ENCODE peak calls at places on chromosomes 7 and 10, in four cellular contexts. L, H, R and M are unnamed samples. For H3K4me1, the result is how much of the 10 kb centered on the place peaks cover.

GRCh38 chr7:31935115-31935514 is 135.1 kb downstream of the PDE1C start:
- DNase-seq in H (peak), L (no peak), R (no peak), M (no peak)

GRCh38 chr10:28177944-28178637 is 124.8 kb downstream of the MPP7 start:
- DNase-seq in L (no peak), R (no peak), H (no peak), M (no peak)

GRCh38 chr7:96331233-96331632 is 9.3 kb upstream of the SLC25A13 start:
- DNase-seq in R (peak), H (peak), L (no peak), M (no peak)

GRCh38 chr10:3139135-3139910 is 33.3 kb downstream of the PITRM1 start:
- DNase-seq in R (no peak), L (peak), H (no peak), M (no peak)

GRCh38 chr7:99618726-99619125 is 2.0 kb downstream of the ZSCAN25 start:
- DNase-seq in R (peak), L (peak), H (peak), M (no peak)

GRCh38 chr7:149790146-149790548 is 16.8 kb upstream of the ZNF467 start:
- DNase-seq in L (no peak), R (peak), H (no peak), M (no peak)

GRCh38 chr7:87420173-87420572 is 55.3 kb downstream of the ABCB4 start:
- DNase-seq in L (no peak), R (no peak), H (no peak), M (peak)

GRCh38 chr10:75904499-75905283 is 473.3 kb downstream of the LRMDA start:
- DNase-seq in L (no peak), R (peak), H (no peak), M (no peak)

GRCh38 chr7:101232141-101232821 is 5.3 kb downstream of the CLDN15 start:
- DNase-seq in R (peak), L (no peak), H (peak), M (no peak)

GRCh38 chr10:120828940-120829339 is 22.2 kb upstream of the WDR11 start:
- DNase-seq in R (no peak), L (no peak), H (no peak), M (no peak)

GRCh38 chr10:120823251-120823650 is 27.9 kb upstream of the WDR11 start:
- DNase-seq in R (no peak), H (no peak), L (no peak), M (no peak)

GRCh38 chr10:120827251-120827875 is 23.8 kb upstream of the WDR11 start:
- DNase-seq in R (no peak), L (no peak), H (no peak), M (no peak)

GRCh38 chr10:120825878-120826383 is 25.2 kb upstream of the WDR11 start:
- DNase-seq in H (no peak), L (no peak), R (no peak), M (no peak)

GRCh38 chr10:120824864-120825263 is 26.3 kb upstream of the WDR11 start:
- DNase-seq in H (peak), L (peak), R (peak), M (peak)
- TF ChIP-seq CTCF in H (peak), L (peak), R (peak), M (peak)

GRCh38 chr10:102504179-102504975 is 605 bp downstream of the SUFU start:
- DNase-seq in L (no peak), R (peak), H (no peak), M (peak)
- H3K4me3 ChIP-seq in L (peak), R (peak), H (peak), M (peak)

GRCh38 chr10:62637249-62638061 is 167.1 kb upstream of the ADO start:
- DNase-seq in L (no peak), R (no peak), H (peak), M (no peak)

GRCh38 chr10:62639139-62639538 is 165.4 kb upstream of the ADO start:
- DNase-seq in L (no peak), R (no peak), H (no peak), M (no peak)

GRCh38 chr10:62640386-62640785 is 164.1 kb upstream of the ADO start:
- DNase-seq in L (no peak), H (peak), R (no peak), M (no peak)

GRCh38 chr10:62636825-62637248 is 167.7 kb upstream of the ADO start:
- DNase-seq in L (no peak), H (peak), R (no peak), M (no peak)

GRCh38 chr10:62638062-62638477 is 166.4 kb upstream of the ADO start:
- DNase-seq in H (no peak), L (no peak), R (no peak), M (no peak)
- H3K4me1 ChIP-seq in H (under half), L (under half), R (under half), M (under half)

GRCh38 chr10:59465089-59465488 is 102.7 kb upstream of the FAM13C start:
- DNase-seq in L (no peak), H (peak), R (peak), M (no peak)
- TF ChIP-seq CTCF in L (peak), H (peak), R (peak), M (peak)

DNA sequence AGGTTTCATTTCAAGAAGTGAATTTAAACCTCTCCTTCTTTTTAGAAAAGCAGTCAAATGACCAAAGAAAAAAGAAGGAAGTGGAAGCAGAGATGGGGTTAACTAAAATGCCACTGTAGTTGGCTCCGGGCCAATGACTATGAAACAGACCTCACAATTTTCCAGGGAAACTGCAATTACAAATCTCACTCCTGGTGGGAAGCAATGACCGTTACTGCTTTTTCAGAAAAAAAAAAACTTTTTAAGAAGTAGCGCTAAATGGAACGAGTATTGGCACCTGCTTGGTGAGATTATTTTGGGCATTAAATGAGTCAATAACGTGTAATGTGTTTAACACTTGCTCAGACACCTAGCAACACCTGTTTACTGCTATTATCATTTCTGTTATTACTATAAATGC is 1.2 kb downstream of the SFRP4 start:
- DNase-seq in L (no peak), R (peak), H (no peak), M (peak)
- H3K4me3 ChIP-seq in L (peak), R (no peak), H (no peak), M (no peak)

DNA sequence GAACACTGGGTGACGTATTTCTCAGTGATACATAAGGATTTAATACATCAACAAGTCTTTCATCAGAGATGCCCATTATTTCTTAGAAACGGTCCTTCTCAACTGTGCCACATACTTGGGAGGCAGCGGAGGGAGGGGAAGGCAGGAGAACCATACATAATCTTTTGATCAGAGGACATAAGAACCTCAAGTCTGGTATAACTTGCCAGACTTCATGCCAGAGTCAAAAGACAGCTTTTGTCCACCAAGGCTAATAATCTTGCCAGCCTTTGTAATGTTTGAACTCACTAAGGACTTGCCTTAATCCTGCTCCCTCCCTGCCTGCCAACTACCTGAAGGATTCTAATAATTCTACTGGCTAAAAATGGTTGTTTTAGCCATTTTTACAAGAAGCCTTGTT is 58.3 kb downstream of the ENO4 start:
- DNase-seq in H (no peak), R (no peak), L (no peak), M (no peak)
- H3K4me1 ChIP-seq in H (under half), R (under half), L (under half), M (under half)

GRCh38 chr10:71825217-71825616 is 25.8 kb downstream of the PSAP start:
- DNase-seq in H (no peak), R (no peak), L (no peak), M (no peak)
- TF ChIP-seq CTCF in H (peak), R (no peak), L (peak), M (peak)

GRCh38 chr7:73341877-73342276 is 13.9 kb downstream of the FKBP6 start:
- DNase-seq in L (peak), R (peak), H (peak), M (no peak)
- H3K4me3 ChIP-seq in L (no peak), R (no peak), H (no peak), M (no peak)